ENCODE peak calls at places on chromosomes 11 and 22, in nine cellular contexts. One of them, this sample, is unnamed.

GRCh38 chr11:63762662-63763505 is 5.7 kb downstream of the ZFTA start:
- DNase-seq in thoracic aorta: no peak
- DNase-seq in ascending aorta: no peak
- DNase-seq in colonic mucosa: peak; percentile 64
- DNase-seq in A549: no peak
- DNase-seq in psoas muscle: peak; percentile 72
- DNase-seq in MM.1S: no peak
- DNase-seq in heart right ventricle: peak; percentile 52
- DNase-seq in AG04450: no peak
- DNase-seq in this sample: no peak

GRCh38 chr22:19875531-19876313 is 21.0 kb upstream of the GNB1L start:
- DNase-seq in psoas muscle: peak; percentile 39
- DNase-seq in ascending aorta: peak; percentile 5
- DNase-seq in MM.1S: no peak
- DNase-seq in colonic mucosa: peak; percentile 22
- DNase-seq in A549: no peak
- DNase-seq in thoracic aorta: no peak
- DNase-seq in AG04450: no peak
- DNase-seq in heart right ventricle: no peak
- DNase-seq in this sample: no peak

GRCh38 chr22:46887978-46888377 is 125.5 kb downstream of the TBC1D22A start:
- DNase-seq in psoas muscle: no peak
- DNase-seq in MM.1S: no peak
- DNase-seq in AG04450: no peak
- DNase-seq in ascending aorta: no peak
- DNase-seq in A549: no peak
- DNase-seq in thoracic aorta: no peak
- DNase-seq in colonic mucosa: no peak
- DNase-seq in heart right ventricle: no peak
- DNase-seq in this sample: no peak

GRCh38 chr11:83523676-83524075 is 237.5 kb upstream of the CCDC90B start:
- DNase-seq in psoas muscle: no peak
- DNase-seq in ascending aorta: no peak
- DNase-seq in colonic mucosa: no peak
- DNase-seq in AG04450: no peak
- DNase-seq in MM.1S: no peak
- DNase-seq in A549: no peak
- DNase-seq in heart right ventricle: no peak
- DNase-seq in thoracic aorta: no peak
- DNase-seq in this sample: no peak

GRCh38 chr22:50737728-50738648 is at the start of gene ACR:
- DNase-seq in psoas muscle: peak; percentile 17
- DNase-seq in thoracic aorta: no peak
- DNase-seq in AG04450: no peak
- DNase-seq in A549: no peak
- DNase-seq in MM.1S: no peak
- DNase-seq in colonic mucosa: peak; percentile 13
- DNase-seq in ascending aorta: no peak
- DNase-seq in heart right ventricle: no peak
- DNase-seq in this sample: no peak

GRCh38 chr22:22043296-22044078 is 60.9 kb upstream of the TOP3B start:
- DNase-seq in MM.1S: no peak
- DNase-seq in AG04450: no peak
- DNase-seq in A549: no peak
- DNase-seq in ascending aorta: no peak
- DNase-seq in heart right ventricle: no peak
- DNase-seq in psoas muscle: no peak
- DNase-seq in thoracic aorta: no peak
- DNase-seq in colonic mucosa: no peak
- DNase-seq in this sample: no peak

GRCh38 chr11:116691779-116692178 is 81.0 kb downstream of the BUD13 start:
- DNase-seq in colonic mucosa: peak; percentile 46
- DNase-seq in A549: no peak
- DNase-seq in ascending aorta: no peak
- DNase-seq in thoracic aorta: no peak
- DNase-seq in heart right ventricle: peak; percentile 25
- DNase-seq in AG04450: no peak
- DNase-seq in MM.1S: peak; percentile 46
- DNase-seq in psoas muscle: no peak
- DNase-seq in this sample: peak; percentile 44

GRCh38 chr11:2517386-2518064 is 72.7 kb downstream of the KCNQ1 start:
- DNase-seq in ascending aorta: no peak
- DNase-seq in A549: no peak
- DNase-seq in thoracic aorta: no peak
- DNase-seq in AG04450: no peak
- DNase-seq in MM.1S: no peak
- DNase-seq in colonic mucosa: peak; percentile 12
- DNase-seq in psoas muscle: no peak
- DNase-seq in heart right ventricle: peak; percentile 5
- DNase-seq in this sample: peak; percentile 38

GRCh38 chr11:48242501-48242900 is 2.4 kb upstream of the OR4X2 start:
- DNase-seq in A549: no peak
- DNase-seq in ascending aorta: no peak
- DNase-seq in MM.1S: no peak
- DNase-seq in AG04450: no peak
- DNase-seq in thoracic aorta: no peak
- DNase-seq in psoas muscle: no peak
- DNase-seq in heart right ventricle: no peak
- DNase-seq in colonic mucosa: no peak
- DNase-seq in this sample: no peak

GRCh38 chr11:110761994-110762393 is 49.8 kb upstream of the ARHGAP20 start:
- DNase-seq in psoas muscle: no peak
- DNase-seq in ascending aorta: no peak
- DNase-seq in A549: no peak
- DNase-seq in thoracic aorta: no peak
- DNase-seq in MM.1S: no peak
- DNase-seq in heart right ventricle: no peak
- DNase-seq in colonic mucosa: no peak
- DNase-seq in AG04450: no peak
- DNase-seq in this sample: no peak

GRCh38 chr11:19988598-19988997 is 171.7 kb downstream of the DBX1 start:
- DNase-seq in ascending aorta: no peak
- DNase-seq in colonic mucosa: no peak
- DNase-seq in heart right ventricle: peak; percentile 22
- DNase-seq in psoas muscle: peak; percentile 76
- DNase-seq in A549: peak; percentile 40
- DNase-seq in thoracic aorta: peak; percentile 31
- DNase-seq in MM.1S: no peak
- DNase-seq in AG04450: peak; percentile 63
- DNase-seq in this sample: no peak

DNA sequence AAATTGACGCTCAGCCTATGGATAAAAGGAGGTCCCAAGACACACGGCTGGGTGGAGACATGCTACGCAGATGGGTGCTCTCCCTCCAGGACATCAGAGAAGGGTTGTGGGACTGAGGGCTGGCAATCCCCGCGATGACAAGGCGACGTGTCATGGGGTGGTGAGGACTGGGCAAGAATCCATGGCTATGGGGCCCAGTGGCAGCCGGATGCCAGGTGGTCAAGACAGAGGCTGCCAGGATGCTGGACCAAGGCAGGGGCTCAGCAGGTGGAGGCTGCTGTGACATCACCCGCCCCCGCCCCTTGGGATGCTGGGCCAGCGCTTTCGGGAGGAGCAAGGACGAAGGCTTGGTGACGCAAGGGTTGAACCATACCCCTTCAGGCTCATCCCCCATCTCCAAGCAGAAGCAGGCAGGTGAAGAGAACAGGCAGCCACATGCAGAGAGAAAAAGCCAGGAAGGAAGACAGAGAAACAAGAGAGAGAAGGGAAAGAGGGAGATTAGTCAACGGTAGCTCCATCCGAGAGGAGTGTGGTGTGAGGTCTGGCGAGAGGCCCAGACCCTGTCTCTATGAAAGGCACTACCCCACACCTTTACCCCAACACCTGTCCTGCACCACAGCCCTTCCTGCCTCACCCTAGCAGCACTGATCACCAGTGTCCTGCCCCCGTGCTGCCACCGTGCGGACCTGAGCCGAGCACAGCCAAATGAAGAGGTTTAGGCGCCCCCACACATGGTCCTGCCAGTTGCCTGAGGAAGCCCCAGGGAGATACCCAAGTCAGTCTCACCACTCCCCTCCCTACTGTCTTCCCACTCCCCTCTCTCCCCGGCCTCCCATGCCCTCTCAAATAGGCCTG is 24.1 kb upstream of the RASL10A start:
- DNase-seq in MM.1S: no peak
- DNase-seq in psoas muscle: no peak
- DNase-seq in heart right ventricle: no peak
- DNase-seq in A549: no peak
- DNase-seq in ascending aorta: no peak
- DNase-seq in thoracic aorta: no peak
- DNase-seq in AG04450: no peak
- DNase-seq in colonic mucosa: no peak
- DNase-seq in this sample: no peak
- H3K27ac ChIP-seq in MM.1S: no peak overlapping the region
- H3K27ac ChIP-seq in psoas muscle: no peak overlapping the region
- H3K27ac ChIP-seq in heart right ventricle: no peak overlapping the region
- H3K27ac ChIP-seq in A549: no peak overlapping the region
- H3K27ac ChIP-seq in ascending aorta: no peak overlapping the region
- H3K27ac ChIP-seq in thoracic aorta: no peak overlapping the region
- H3K27ac ChIP-seq in AG04450: no peak overlapping the region
- H3K27ac ChIP-seq in colonic mucosa: no peak overlapping the region
- H3K27ac ChIP-seq in this sample: no peak overlapping the region

GRCh38 chr22:23394525-23395326 is 185.4 kb downstream of the IGLL1 start:
- DNase-seq in thoracic aorta: no peak
- DNase-seq in MM.1S: no peak
- DNase-seq in psoas muscle: peak; percentile 35
- DNase-seq in A549: no peak
- DNase-seq in heart right ventricle: no peak
- DNase-seq in colonic mucosa: no peak
- DNase-seq in ascending aorta: no peak
- DNase-seq in AG04450: no peak
- DNase-seq in this sample: no peak

GRCh38 chr22:23391022-23391421 is 189.1 kb downstream of the IGLL1 start:
- DNase-seq in colonic mucosa: no peak
- DNase-seq in MM.1S: no peak
- DNase-seq in AG04450: no peak
- DNase-seq in heart right ventricle: no peak
- DNase-seq in thoracic aorta: no peak
- DNase-seq in psoas muscle: no peak
- DNase-seq in ascending aorta: no peak
- DNase-seq in A549: no peak
- DNase-seq in this sample: no peak

GRCh38 chr22:23389271-23390071 is 190.6 kb downstream of the IGLL1 start:
- DNase-seq in heart right ventricle: no peak
- DNase-seq in psoas muscle: no peak
- DNase-seq in AG04450: no peak
- DNase-seq in A549: no peak
- DNase-seq in MM.1S: no peak
- DNase-seq in colonic mucosa: no peak
- DNase-seq in thoracic aorta: no peak
- DNase-seq in ascending aorta: no peak
- DNase-seq in this sample: no peak

GRCh38 chr22:23393721-23394320 is 186.3 kb downstream of the IGLL1 start:
- DNase-seq in A549: no peak
- DNase-seq in heart right ventricle: no peak
- DNase-seq in thoracic aorta: no peak
- DNase-seq in colonic mucosa: no peak
- DNase-seq in psoas muscle: peak; percentile 55
- DNase-seq in MM.1S: no peak
- DNase-seq in ascending aorta: no peak
- DNase-seq in AG04450: no peak
- DNase-seq in this sample: no peak

GRCh38 chr22:23392420-23393121 is 187.5 kb downstream of the IGLL1 start:
- DNase-seq in AG04450: no peak
- DNase-seq in MM.1S: no peak
- DNase-seq in psoas muscle: no peak
- DNase-seq in thoracic aorta: no peak
- DNase-seq in A549: no peak
- DNase-seq in ascending aorta: no peak
- DNase-seq in colonic mucosa: no peak
- DNase-seq in heart right ventricle: no peak
- DNase-seq in this sample: no peak
- TF ChIP-seq CTCF in AG04450: no peak
- TF ChIP-seq CTCF in MM.1S: no peak
- TF ChIP-seq CTCF in psoas muscle: no peak
- TF ChIP-seq CTCF in thoracic aorta: no peak
- TF ChIP-seq CTCF in A549: no peak
- TF ChIP-seq CTCF in ascending aorta: no peak
- TF ChIP-seq CTCF in colonic mucosa: no peak
- TF ChIP-seq CTCF in heart right ventricle: no peak
- TF ChIP-seq CTCF in this sample: no peak

GRCh38 chr11:45660717-45661416 is 4.6 kb downstream of the CHST1 start:
- DNase-seq in thoracic aorta: no peak
- DNase-seq in ascending aorta: no peak
- DNase-seq in colonic mucosa: no peak
- DNase-seq in MM.1S: no peak
- DNase-seq in AG04450: no peak
- DNase-seq in psoas muscle: no peak
- DNase-seq in heart right ventricle: no peak
- DNase-seq in A549: no peak
- DNase-seq in this sample: no peak
- H3K27ac ChIP-seq in thoracic aorta: no peak overlapping the region
- H3K27ac ChIP-seq in ascending aorta: no peak overlapping the region
- H3K27ac ChIP-seq in colonic mucosa: no peak overlapping the region
- H3K27ac ChIP-seq in MM.1S: no peak overlapping the region
- H3K27ac ChIP-seq in AG04450: no peak overlapping the region
- H3K27ac ChIP-seq in psoas muscle: no peak overlapping the region
- H3K27ac ChIP-seq in heart right ventricle: no peak overlapping the region
- H3K27ac ChIP-seq in A549: no peak overlapping the region
- H3K27ac ChIP-seq in this sample: no peak overlapping the region

GRCh38 chr11:10886652-10887250 is 28.9 kb upstream of the ZBED5 start:
- DNase-seq in ascending aorta: no peak
- DNase-seq in heart right ventricle: no peak
- DNase-seq in colonic mucosa: no peak
- DNase-seq in A549: no peak
- DNase-seq in psoas muscle: no peak
- DNase-seq in MM.1S: no peak
- DNase-seq in AG04450: no peak
- DNase-seq in thoracic aorta: no peak
- DNase-seq in this sample: no peak
- TF ChIP-seq CTCF in ascending aorta: no peak
- TF ChIP-seq CTCF in heart right ventricle: no peak
- TF ChIP-seq CTCF in colonic mucosa: no peak
- TF ChIP-seq CTCF in A549: no peak
- TF ChIP-seq CTCF in psoas muscle: no peak
- TF ChIP-seq CTCF in MM.1S: no peak
- TF ChIP-seq CTCF in AG04450: no peak
- TF ChIP-seq CTCF in thoracic aorta: no peak
- TF ChIP-seq CTCF in this sample: no peak

GRCh38 chr22:31241936-31242335 is 29.8 kb downstream of the LIMK2 start:
- DNase-seq in thoracic aorta: no peak
- DNase-seq in psoas muscle: no peak
- DNase-seq in heart right ventricle: no peak
- DNase-seq in colonic mucosa: no peak
- DNase-seq in ascending aorta: no peak
- DNase-seq in A549: no peak
- DNase-seq in MM.1S: no peak
- DNase-seq in AG04450: no peak
- DNase-seq in this sample: no peak
- H3K27ac ChIP-seq in thoracic aorta: no peak overlapping the region
- H3K27ac ChIP-seq in psoas muscle: no peak overlapping the region
- H3K27ac ChIP-seq in heart right ventricle: no peak overlapping the region
- H3K27ac ChIP-seq in colonic mucosa: peak overlapping the region; percentile 9
- H3K27ac ChIP-seq in ascending aorta: peak overlapping the region; percentile 10
- H3K27ac ChIP-seq in A549: peak overlapping the region; percentile 85
- H3K27ac ChIP-seq in MM.1S: no peak overlapping the region
- H3K27ac ChIP-seq in AG04450: no peak overlapping the region
- H3K27ac ChIP-seq in this sample: no peak overlapping the region

This sample was measured in CD8-positive, alpha-beta T cell.